ENCODE peak calls at places on chromosomes 12 and 14, in seven cellular contexts. One of them, this sample, is unnamed.

GRCh38 chr14:56172571-56172971 is 54.4 kb downstream of the PELI2 start:
- DNase-seq in stimulated activated CD4-positive, alpha-beta T cell treated with anti-CD3 and anti-CD28 coated beads, Interleukin-1b, Interleukin-23, amount 100 ng/mL, for 1 hour: no peak
- DNase-seq in naive thymus-derived CD4-positive, alpha-beta T cell: no peak
- DNase-seq in NCI-H748 treated with DMSO at 0.1 percent for 48 hours: no peak
- DNase-seq in ureter: no peak
- DNase-seq in activated naive CD4-positive, alpha-beta T cell treated with anti-CD3 and anti-CD28 coated beads, Interleukin-2, amount 10 ng/mL, durations not matched to agents 7 days and 5 days: no peak
- DNase-seq in NCI-H345: no peak
- DNase-seq in this sample: peak

GRCh38 chr12:51378749-51379148 is 12.5 kb downstream of the GALNT6 start:
- DNase-seq in stimulated activated CD4-positive, alpha-beta T cell treated with anti-CD3 and anti-CD28 coated beads, Interleukin-1b, Interleukin-23, amount 100 ng/mL, for 1 hour: no peak
- DNase-seq in naive thymus-derived CD4-positive, alpha-beta T cell: no peak
- DNase-seq in NCI-H748 treated with DMSO at 0.1 percent for 48 hours: no peak
- DNase-seq in ureter: no peak
- DNase-seq in activated naive CD4-positive, alpha-beta T cell treated with anti-CD3 and anti-CD28 coated beads, Interleukin-2, amount 10 ng/mL, durations not matched to agents 7 days and 5 days: no peak
- DNase-seq in NCI-H345: no peak
- DNase-seq in this sample: no peak

GRCh38 chr14:29243355-29243754 is 476.8 kb downstream of the FOXG1 start:
- DNase-seq in stimulated activated CD4-positive, alpha-beta T cell treated with anti-CD3 and anti-CD28 coated beads, Interleukin-1b, Interleukin-23, amount 100 ng/mL, for 1 hour: no peak
- DNase-seq in naive thymus-derived CD4-positive, alpha-beta T cell: no peak
- DNase-seq in NCI-H748 treated with DMSO at 0.1 percent for 48 hours: peak
- DNase-seq in ureter: no peak
- DNase-seq in activated naive CD4-positive, alpha-beta T cell treated with anti-CD3 and anti-CD28 coated beads, Interleukin-2, amount 10 ng/mL, durations not matched to agents 7 days and 5 days: no peak
- DNase-seq in NCI-H345: peak
- DNase-seq in this sample: no peak

GRCh38 chr12:53205747-53206146 is 1.3 kb downstream of the ITGB7 start:
- DNase-seq in stimulated activated CD4-positive, alpha-beta T cell treated with anti-CD3 and anti-CD28 coated beads, Interleukin-1b, Interleukin-23, amount 100 ng/mL, for 1 hour: no peak
- DNase-seq in naive thymus-derived CD4-positive, alpha-beta T cell: peak
- DNase-seq in NCI-H748 treated with DMSO at 0.1 percent for 48 hours: no peak
- DNase-seq in ureter: no peak
- DNase-seq in activated naive CD4-positive, alpha-beta T cell treated with anti-CD3 and anti-CD28 coated beads, Interleukin-2, amount 10 ng/mL, durations not matched to agents 7 days and 5 days: peak
- DNase-seq in NCI-H345: no peak
- DNase-seq in this sample: peak

GRCh38 chr14:92900660-92901059 is 22.3 kb upstream of the CHGA start:
- DNase-seq in stimulated activated CD4-positive, alpha-beta T cell treated with anti-CD3 and anti-CD28 coated beads, Interleukin-1b, Interleukin-23, amount 100 ng/mL, for 1 hour: no peak
- DNase-seq in naive thymus-derived CD4-positive, alpha-beta T cell: no peak
- DNase-seq in NCI-H748 treated with DMSO at 0.1 percent for 48 hours: no peak
- DNase-seq in ureter: no peak
- DNase-seq in activated naive CD4-positive, alpha-beta T cell treated with anti-CD3 and anti-CD28 coated beads, Interleukin-2, amount 10 ng/mL, durations not matched to agents 7 days and 5 days: no peak
- DNase-seq in NCI-H345: no peak
- DNase-seq in this sample: no peak

GRCh38 chr12:106954462-106955376 is 988 bp upstream of the TMEM263 start:
- DNase-seq in stimulated activated CD4-positive, alpha-beta T cell treated with anti-CD3 and anti-CD28 coated beads, Interleukin-1b, Interleukin-23, amount 100 ng/mL, for 1 hour: no peak
- DNase-seq in naive thymus-derived CD4-positive, alpha-beta T cell: peak
- DNase-seq in NCI-H748 treated with DMSO at 0.1 percent for 48 hours: peak
- DNase-seq in ureter: peak
- DNase-seq in activated naive CD4-positive, alpha-beta T cell treated with anti-CD3 and anti-CD28 coated beads, Interleukin-2, amount 10 ng/mL, durations not matched to agents 7 days and 5 days: peak
- DNase-seq in NCI-H345: no peak
- DNase-seq in this sample: peak

GRCh38 chr12:54285150-54286041 is 4.9 kb downstream of the HNRNPA1 start:
- DNase-seq in stimulated activated CD4-positive, alpha-beta T cell treated with anti-CD3 and anti-CD28 coated beads, Interleukin-1b, Interleukin-23, amount 100 ng/mL, for 1 hour: no peak
- DNase-seq in naive thymus-derived CD4-positive, alpha-beta T cell: no peak
- DNase-seq in NCI-H748 treated with DMSO at 0.1 percent for 48 hours: no peak
- DNase-seq in ureter: no peak
- DNase-seq in activated naive CD4-positive, alpha-beta T cell treated with anti-CD3 and anti-CD28 coated beads, Interleukin-2, amount 10 ng/mL, durations not matched to agents 7 days and 5 days: no peak
- DNase-seq in NCI-H345: no peak
- DNase-seq in this sample: peak

GRCh38 chr12:74610711-74611110 is 73.1 kb downstream of the ATXN7L3B start:
- DNase-seq in stimulated activated CD4-positive, alpha-beta T cell treated with anti-CD3 and anti-CD28 coated beads, Interleukin-1b, Interleukin-23, amount 100 ng/mL, for 1 hour: no peak
- DNase-seq in naive thymus-derived CD4-positive, alpha-beta T cell: no peak
- DNase-seq in NCI-H748 treated with DMSO at 0.1 percent for 48 hours: no peak
- DNase-seq in ureter: no peak
- DNase-seq in activated naive CD4-positive, alpha-beta T cell treated with anti-CD3 and anti-CD28 coated beads, Interleukin-2, amount 10 ng/mL, durations not matched to agents 7 days and 5 days: no peak
- DNase-seq in NCI-H345: no peak
- DNase-seq in this sample: no peak

GRCh38 chr12:118404876-118405521 is 28.6 kb downstream of the SUDS3 start:
- DNase-seq in stimulated activated CD4-positive, alpha-beta T cell treated with anti-CD3 and anti-CD28 coated beads, Interleukin-1b, Interleukin-23, amount 100 ng/mL, for 1 hour: no peak
- DNase-seq in naive thymus-derived CD4-positive, alpha-beta T cell: peak
- DNase-seq in NCI-H748 treated with DMSO at 0.1 percent for 48 hours: peak
- DNase-seq in ureter: peak
- DNase-seq in activated naive CD4-positive, alpha-beta T cell treated with anti-CD3 and anti-CD28 coated beads, Interleukin-2, amount 10 ng/mL, durations not matched to agents 7 days and 5 days: peak
- DNase-seq in NCI-H345: peak
- DNase-seq in this sample: peak

GRCh38 chr12:63354919-63355318 is 203.9 kb upstream of the AVPR1A start:
- DNase-seq in stimulated activated CD4-positive, alpha-beta T cell treated with anti-CD3 and anti-CD28 coated beads, Interleukin-1b, Interleukin-23, amount 100 ng/mL, for 1 hour: no peak
- DNase-seq in naive thymus-derived CD4-positive, alpha-beta T cell: no peak
- DNase-seq in NCI-H748 treated with DMSO at 0.1 percent for 48 hours: no peak
- DNase-seq in ureter: no peak
- DNase-seq in activated naive CD4-positive, alpha-beta T cell treated with anti-CD3 and anti-CD28 coated beads, Interleukin-2, amount 10 ng/mL, durations not matched to agents 7 days and 5 days: no peak
- DNase-seq in NCI-H345: no peak
- DNase-seq in this sample: no peak

GRCh38 chr12:58541300-58541690 is 379.0 kb downstream of the LRIG3 start:
- DNase-seq in stimulated activated CD4-positive, alpha-beta T cell treated with anti-CD3 and anti-CD28 coated beads, Interleukin-1b, Interleukin-23, amount 100 ng/mL, for 1 hour: no peak
- DNase-seq in naive thymus-derived CD4-positive, alpha-beta T cell: no peak
- DNase-seq in NCI-H748 treated with DMSO at 0.1 percent for 48 hours: no peak
- DNase-seq in ureter: no peak
- DNase-seq in activated naive CD4-positive, alpha-beta T cell treated with anti-CD3 and anti-CD28 coated beads, Interleukin-2, amount 10 ng/mL, durations not matched to agents 7 days and 5 days: no peak
- DNase-seq in NCI-H345: no peak
- DNase-seq in this sample: no peak

GRCh38 chr12:28164644-28165313 is 25.5 kb upstream of the CCDC91 start:
- DNase-seq in stimulated activated CD4-positive, alpha-beta T cell treated with anti-CD3 and anti-CD28 coated beads, Interleukin-1b, Interleukin-23, amount 100 ng/mL, for 1 hour: no peak
- DNase-seq in naive thymus-derived CD4-positive, alpha-beta T cell: no peak
- DNase-seq in NCI-H748 treated with DMSO at 0.1 percent for 48 hours: no peak
- DNase-seq in ureter: no peak
- DNase-seq in activated naive CD4-positive, alpha-beta T cell treated with anti-CD3 and anti-CD28 coated beads, Interleukin-2, amount 10 ng/mL, durations not matched to agents 7 days and 5 days: no peak
- DNase-seq in NCI-H345: no peak
- DNase-seq in this sample: no peak

GRCh38 chr12:13976880-13977279 is 4.5 kb downstream of the GRIN2B start:
- DNase-seq in stimulated activated CD4-positive, alpha-beta T cell treated with anti-CD3 and anti-CD28 coated beads, Interleukin-1b, Interleukin-23, amount 100 ng/mL, for 1 hour: no peak
- DNase-seq in naive thymus-derived CD4-positive, alpha-beta T cell: no peak
- DNase-seq in NCI-H748 treated with DMSO at 0.1 percent for 48 hours: no peak
- DNase-seq in ureter: no peak
- DNase-seq in activated naive CD4-positive, alpha-beta T cell treated with anti-CD3 and anti-CD28 coated beads, Interleukin-2, amount 10 ng/mL, durations not matched to agents 7 days and 5 days: no peak
- DNase-seq in NCI-H345: no peak
- DNase-seq in this sample: no peak

GRCh38 chr14:53432378-53432802 is 279.3 kb upstream of the DDHD1 start:
- DNase-seq in stimulated activated CD4-positive, alpha-beta T cell treated with anti-CD3 and anti-CD28 coated beads, Interleukin-1b, Interleukin-23, amount 100 ng/mL, for 1 hour: no peak
- DNase-seq in naive thymus-derived CD4-positive, alpha-beta T cell: no peak
- DNase-seq in NCI-H748 treated with DMSO at 0.1 percent for 48 hours: no peak
- DNase-seq in ureter: no peak
- DNase-seq in activated naive CD4-positive, alpha-beta T cell treated with anti-CD3 and anti-CD28 coated beads, Interleukin-2, amount 10 ng/mL, durations not matched to agents 7 days and 5 days: peak
- DNase-seq in NCI-H345: peak
- DNase-seq in this sample: peak

This sample was measured in NB4.